ENCODE peak calls at places on chromosomes 16 and 17, in six cellular contexts. K is prostate gland, C is GM23338, Q is SK-N-SH, I is HCT116, O is stomach. J is an unnamed sample.

GRCh38 chr17:57518587-57519118 is 226.4 kb downstream of the CCDC182 start:
- DNase-seq in K (no peak), C (no peak), Q (peak; percentile 74), I (no peak), O (no peak), J (no peak)

GRCh38 chr17:80043963-80044362 is 7.5 kb downstream of the CCDC40 start:
- DNase-seq in K (no peak), C (no peak), Q (no peak), I (no peak), O (no peak), J (no peak)

GRCh38 chr17:79176792-79177601 is 102.4 kb downstream of the ENGASE start:
- DNase-seq in K (no peak), C (no peak), Q (no peak), I (no peak), O (no peak), J (no peak)

GRCh38 chr17:76268015-76268749 is 3.0 kb downstream of the UBALD2 start:
- DNase-seq in K (peak; percentile 73), C (peak; percentile 56), Q (peak; percentile 39), I (no peak), O (peak; percentile 74), J (peak; percentile 93)

GRCh38 chr16:50761276-50761675 is 19.4 kb downstream of the CYLD start:
- DNase-seq in K (no peak), C (no peak), Q (no peak), I (no peak), O (no peak), J (no peak)

GRCh38 chr16:62038646-62039045 is 2.4 kb upstream of the CDH8 start:
- DNase-seq in K (no peak), C (no peak), Q (no peak), I (no peak), O (no peak), J (no peak)

GRCh38 chr17:15262291-15263205 is 2.6 kb downstream of the PMP22 start:
- DNase-seq in K (peak; percentile 56), C (peak; percentile 69), Q (peak; percentile 84), I (peak; percentile 87), O (peak; percentile 63), J (peak; percentile 95)

GRCh38 chr16:88494335-88495154 is 41.5 kb downstream of the ZFPM1 start:
- DNase-seq in K (no peak), C (no peak), Q (no peak), I (no peak), O (no peak), J (no peak)

GRCh38 chr17:67052720-67053437 is 8.5 kb downstream of the CACNG1 start:
- DNase-seq in K (no peak), C (no peak), Q (no peak), I (no peak), O (peak; percentile 20), J (no peak)

GRCh38 chr17:82320956-82321927 is 3.8 kb upstream of the CD7 start:
- DNase-seq in K (no peak), C (peak; percentile 74), Q (peak; percentile 95), I (no peak), O (no peak), J (no peak)

GRCh38 chr16:9330036-9330545 is 238.6 kb downstream of the HAPSTR1 start:
- DNase-seq in K (no peak), C (no peak), Q (no peak), I (no peak), O (no peak), J (no peak)

GRCh38 chr16:14562691-14563491 is 67.2 kb downstream of the PARN start:
- DNase-seq in K (peak; percentile 32), C (peak; percentile 15), Q (no peak), I (no peak), O (peak; percentile 48), J (no peak)

GRCh38 chr17:66564992-66565465 is 262.6 kb downstream of the PRKCA start:
- DNase-seq in K (no peak), C (peak; percentile 85), Q (no peak), I (no peak), O (no peak), J (no peak)

GRCh38 chr17:71063559-71063958 is 894.2 kb downstream of the KCNJ2 start:
- DNase-seq in K (no peak), C (no peak), Q (no peak), I (no peak), O (no peak), J (no peak)

GRCh38 chr17:41678411-41678906 is 10.2 kb upstream of the EIF1 start:
- DNase-seq in K (no peak), C (no peak), Q (no peak), I (no peak), O (no peak), J (no peak)

GRCh38 chr16:85402910-85403692 is 210.0 kb upstream of the GSE1 start:
- DNase-seq in K (no peak), C (peak; percentile 52), Q (no peak), I (no peak), O (no peak), J (peak; percentile 53)

GRCh38 chr16:2753523-2754020 is 1.1 kb downstream of the SRRM2 start:
- DNase-seq in K (no peak), C (no peak), Q (no peak), I (no peak), O (no peak), J (no peak)

GRCh38 chr17:38871992-38872605 is 2.2 kb downstream of the LASP1 start:
- DNase-seq in K (no peak), C (no peak), Q (no peak), I (no peak), O (no peak), J (no peak)

GRCh38 chr16:73268311-73268997 is 220.5 kb upstream of the ZFHX3 start:
- DNase-seq in K (no peak), C (peak; percentile 73), Q (peak; percentile 46), I (no peak), O (no peak), J (no peak)

GRCh38 chr17:81428121-81428515 is 32.9 kb downstream of the BAHCC1 start:
- DNase-seq in K (no peak), C (no peak), Q (peak; percentile 88), I (no peak), O (peak; percentile 79), J (no peak)

GRCh38 chr17:40373324-40373723 is 8.8 kb upstream of the GJD3 start:
- DNase-seq in K (no peak), C (no peak), Q (no peak), I (no peak), O (no peak), J (no peak)

GRCh38 chr16:83581082-83581481 is 226.7 kb upstream of the HSBP1 start:
- DNase-seq in K (no peak), C (no peak), Q (no peak), I (no peak), O (no peak), J (no peak)

GRCh38 chr16:21554795-21555585 is 44.4 kb upstream of the METTL9 start:
- DNase-seq in K (peak; percentile 79), C (peak; percentile 99), Q (peak; percentile 92), I (peak; percentile 53), O (peak; percentile 93), J (peak; percentile 97)

GRCh38 chr17:47741109-47741792 is 8.2 kb downstream of the TBX21 start:
- DNase-seq in K (no peak), C (no peak), Q (no peak), I (no peak), O (peak; percentile 23), J (peak; percentile 19)

GRCh38 chr17:13813347-13814240 is 211.9 kb upstream of the HS3ST3A1 start:
- DNase-seq in K (no peak), C (peak; percentile 12), Q (no peak), I (no peak), O (no peak), J (no peak)

DNA sequence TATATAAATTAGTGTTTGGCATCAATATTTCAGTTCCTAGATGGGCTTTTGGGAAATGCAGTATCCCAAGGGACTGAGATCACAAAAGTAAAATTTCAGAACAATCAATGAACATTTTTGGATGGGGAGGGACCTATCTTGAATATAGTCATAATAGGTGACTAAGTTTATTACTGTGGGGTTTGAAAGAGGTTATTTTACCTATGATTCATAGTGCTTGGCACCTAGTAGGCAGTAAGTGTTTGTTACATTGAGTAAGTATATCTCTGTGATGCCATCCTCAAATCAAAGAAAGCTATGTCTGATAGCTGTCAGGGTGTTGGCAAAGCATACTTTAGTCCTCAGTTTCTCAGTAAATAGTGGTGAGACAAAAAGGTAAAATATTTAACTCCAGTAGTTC is 36.9 kb downstream of the ZNF207 start:
- DNase-seq in K (no peak), C (no peak), Q (no peak), I (no peak), O (no peak), J (no peak)
- TF ChIP-seq POLR2AphosphoS5 in K (no peak), C (no peak), Q (no peak), I (no peak), O (no peak), J (no peak)

GRCh38 chr16:31886227-31886626 is 12.6 kb downstream of the ZNF267 start:
- DNase-seq in K (no peak), C (no peak), Q (no peak), I (no peak), O (no peak), J (no peak)
- H3K4me1 ChIP-seq in K (no peaks in the 10 kb centered on the region), C (no peaks in the 10 kb centered on the region), Q (no peaks in the 10 kb centered on the region), I (no peaks in the 10 kb centered on the region), O (peaks cover 4% of the 10 kb centered on the region), J (peaks cover 2% of the 10 kb centered on the region)

GRCh38 chr17:50392621-50393020 is 4.7 kb downstream of the LRRC59 start:
- DNase-seq in K (no peak), C (no peak), Q (no peak), I (no peak), O (peak; percentile 58), J (no peak)

GRCh38 chr17:50394711-50395110 is 2.6 kb downstream of the LRRC59 start:
- DNase-seq in K (no peak), C (no peak), Q (no peak), I (no peak), O (no peak), J (no peak)

GRCh38 chr17:50397111-50397918 is at the start of gene LRRC59:
- DNase-seq in K (peak; percentile 76), C (peak; percentile 79), Q (peak; percentile 99), I (peak; percentile 77), O (peak; percentile 92), J (peak; percentile 94)

GRCh38 chr17:50396261-50397110 is 837 bp downstream of the LRRC59 start:
- DNase-seq in K (peak; percentile 35), C (peak; percentile 19), Q (peak; percentile 58), I (no peak), O (peak; percentile 83), J (peak; percentile 82)

DNA sequence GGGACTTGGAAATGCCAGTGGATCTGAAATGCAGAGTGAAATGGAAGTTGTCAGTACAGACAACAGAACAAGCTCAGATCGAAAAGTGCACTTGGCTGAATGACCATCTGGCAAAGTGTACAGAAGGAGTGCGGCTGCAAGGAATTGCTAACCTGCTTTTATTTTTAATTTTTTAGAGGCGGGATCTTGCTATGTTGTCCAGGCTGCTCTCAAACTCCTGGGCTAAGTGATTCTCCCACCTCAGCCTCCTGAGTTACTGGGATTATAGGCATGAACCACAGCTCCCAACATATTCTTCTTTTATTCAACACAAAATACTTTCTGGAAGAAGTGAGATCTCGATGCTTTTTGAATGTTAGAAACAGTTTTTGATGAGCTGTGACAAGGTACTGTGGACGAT is 3.6 kb downstream of the LRRC59 start:
- DNase-seq in K (no peak), C (no peak), Q (no peak), I (no peak), O (no peak), J (no peak)
- TF ChIP-seq POLR2AphosphoS5 in K (no peak), C (no peak), Q (no peak), I (no peak), O (no peak), J (no peak)

DNA sequence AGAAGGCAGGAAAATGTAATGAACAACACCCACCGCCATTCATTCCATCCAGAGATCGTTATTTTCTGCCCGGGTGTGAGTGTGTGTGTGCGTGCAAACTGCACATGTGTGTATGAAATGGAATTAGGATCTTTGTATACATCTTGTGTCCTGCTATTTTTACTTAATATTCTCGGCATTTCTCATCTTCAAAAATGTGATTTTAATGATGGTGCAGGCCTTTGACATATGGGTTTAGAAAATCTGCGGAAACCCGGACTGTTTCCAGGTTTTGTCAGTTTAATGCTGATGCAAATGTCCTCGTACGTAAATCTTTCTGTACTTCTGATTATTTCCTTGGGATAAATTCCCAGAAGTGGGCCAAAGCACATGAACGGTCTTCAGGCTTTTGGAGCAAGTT is 254.8 kb downstream of the SEC14L1 start:
- DNase-seq in K (no peak), C (no peak), Q (no peak), I (no peak), O (no peak), J (no peak)
- H3K4me1 ChIP-seq in K (peaks cover 23% of the 10 kb centered on the region), C (peaks cover 38% of the 10 kb centered on the region), Q (peaks cover 68% of the 10 kb centered on the region), I (peaks cover 27% of the 10 kb centered on the region), O (peaks cover 77% of the 10 kb centered on the region), J (peaks cover 81% of the 10 kb centered on the region)